ENCODE peak calls at places on chromosomes 16 and 17, in four cellular contexts. One of them, this sample, is unnamed.

GRCh38 chr16:75424096-75424762 is 9.1 kb downstream of the CFDP1 start:
- DNase-seq in cardiac fibroblast: no peak
- DNase-seq in lower leg skin: no peak
- DNase-seq in AG10803: no peak
- DNase-seq in this sample: peak; percentile 46

GRCh38 chr17:44354582-44355309 is 8.9 kb downstream of the FAM171A2 start:
- DNase-seq in cardiac fibroblast: no peak
- DNase-seq in lower leg skin: no peak
- DNase-seq in AG10803: no peak
- DNase-seq in this sample: no peak

GRCh38 chr17:66272699-66273390 is 29.6 kb upstream of the PRKCA start:
- DNase-seq in cardiac fibroblast: peak; percentile 83
- DNase-seq in lower leg skin: no peak
- DNase-seq in AG10803: peak; percentile 82
- DNase-seq in this sample: peak; percentile 97

GRCh38 chr17:29158096-29158495 is 22.1 kb downstream of the MYO18A start:
- DNase-seq in cardiac fibroblast: no peak
- DNase-seq in lower leg skin: no peak
- DNase-seq in AG10803: no peak
- DNase-seq in this sample: no peak

GRCh38 chr16:86946981-86947380 is 368.6 kb downstream of the FOXL1 start:
- DNase-seq in cardiac fibroblast: no peak
- DNase-seq in lower leg skin: no peak
- DNase-seq in AG10803: no peak
- DNase-seq in this sample: no peak

GRCh38 chr17:73452056-73452455 is 140.3 kb upstream of the CDC42EP4 start:
- DNase-seq in cardiac fibroblast: no peak
- DNase-seq in lower leg skin: no peak
- DNase-seq in AG10803: no peak
- DNase-seq in this sample: no peak

GRCh38 chr16:84625556-84625955 is 7.7 kb upstream of the COTL1 start:
- DNase-seq in cardiac fibroblast: no peak
- DNase-seq in lower leg skin: no peak
- DNase-seq in AG10803: no peak
- DNase-seq in this sample: no peak

GRCh38 chr17:40243756-40244155 is 24.7 kb downstream of the WIPF2 start:
- DNase-seq in cardiac fibroblast: no peak
- DNase-seq in lower leg skin: no peak
- DNase-seq in AG10803: peak; percentile 60
- DNase-seq in this sample: peak; percentile 11

GRCh38 chr16:56982695-56983094 is 6.7 kb upstream of the NLRC5 start:
- DNase-seq in cardiac fibroblast: no peak
- DNase-seq in lower leg skin: no peak
- DNase-seq in AG10803: no peak
- DNase-seq in this sample: no peak

GRCh38 chr17:7060165-7060890 is 16.4 kb upstream of the SLC16A11 start:
- DNase-seq in cardiac fibroblast: peak; percentile 95
- DNase-seq in lower leg skin: no peak
- DNase-seq in AG10803: no peak
- DNase-seq in this sample: peak; percentile 76

GRCh38 chr17:27601069-27601974 is 29.7 kb upstream of the LGALS9 start:
- DNase-seq in cardiac fibroblast: peak; percentile 88
- DNase-seq in lower leg skin: peak; percentile 96
- DNase-seq in AG10803: peak; percentile 75
- DNase-seq in this sample: peak; percentile 90

GRCh38 chr17:63930951-63931575 is 1.1 kb downstream of the CD79B start:
- DNase-seq in cardiac fibroblast: no peak
- DNase-seq in lower leg skin: peak; percentile 93
- DNase-seq in AG10803: no peak
- DNase-seq in this sample: no peak

GRCh38 chr16:56946767-56947603 is 14.8 kb upstream of the CETP start:
- DNase-seq in cardiac fibroblast: peak; percentile 42
- DNase-seq in lower leg skin: no peak
- DNase-seq in AG10803: no peak
- DNase-seq in this sample: no peak

GRCh38 chr16:4700997-4701743 is 7.8 kb downstream of the NUDT16L1 start:
- DNase-seq in cardiac fibroblast: no peak
- DNase-seq in lower leg skin: no peak
- DNase-seq in AG10803: no peak
- DNase-seq in this sample: no peak

GRCh38 chr16:21302454-21302853 is 24.4 kb upstream of the CRYM start:
- DNase-seq in cardiac fibroblast: peak; percentile 43
- DNase-seq in lower leg skin: no peak
- DNase-seq in AG10803: peak; percentile 2
- DNase-seq in this sample: peak; percentile 22

GRCh38 chr17:48125829-48126612 is 18.5 kb downstream of the SNX11 start:
- DNase-seq in cardiac fibroblast: no peak
- DNase-seq in lower leg skin: peak; percentile 42
- DNase-seq in AG10803: no peak
- DNase-seq in this sample: no peak

GRCh38 chr16:15487336-15488284 is 53.2 kb downstream of the BMERB1 start:
- DNase-seq in cardiac fibroblast: no peak
- DNase-seq in lower leg skin: peak; percentile 48
- DNase-seq in AG10803: no peak
- DNase-seq in this sample: no peak

GRCh38 chr17:79980246-79981043 is 55.2 kb downstream of the TBC1D16 start:
- DNase-seq in cardiac fibroblast: no peak
- DNase-seq in lower leg skin: peak; percentile 64
- DNase-seq in AG10803: no peak
- DNase-seq in this sample: no peak

GRCh38 chr16:21036471-21036870 is 114.2 kb downstream of the DNAH3 start:
- DNase-seq in cardiac fibroblast: no peak
- DNase-seq in lower leg skin: no peak
- DNase-seq in AG10803: no peak
- DNase-seq in this sample: no peak

GRCh38 chr16:89847056-89847929 is 19.0 kb downstream of the SPIRE2 start:
- DNase-seq in cardiac fibroblast: no peak
- DNase-seq in lower leg skin: no peak
- DNase-seq in AG10803: no peak
- DNase-seq in this sample: no peak

GRCh38 chr16:69892378-69892777 is 58.8 kb upstream of the CLEC18A start:
- DNase-seq in cardiac fibroblast: no peak
- DNase-seq in lower leg skin: no peak
- DNase-seq in AG10803: no peak
- DNase-seq in this sample: no peak

GRCh38 chr16:69894675-69895074 is 56.5 kb upstream of the CLEC18A start:
- DNase-seq in cardiac fibroblast: no peak
- DNase-seq in lower leg skin: no peak
- DNase-seq in AG10803: no peak
- DNase-seq in this sample: no peak

GRCh38 chr16:69890114-69890890 is 60.8 kb upstream of the CLEC18A start:
- DNase-seq in cardiac fibroblast: peak; percentile 37
- DNase-seq in lower leg skin: peak; percentile 89
- DNase-seq in AG10803: peak; percentile 75
- DNase-seq in this sample: peak; percentile 60

GRCh38 chr16:69890891-69891282 is 60.2 kb upstream of the CLEC18A start:
- DNase-seq in cardiac fibroblast: no peak
- DNase-seq in lower leg skin: no peak
- DNase-seq in AG10803: no peak
- DNase-seq in this sample: no peak

GRCh38 chr16:69893086-69893485 is 58.0 kb upstream of the CLEC18A start:
- DNase-seq in cardiac fibroblast: no peak
- DNase-seq in lower leg skin: no peak
- DNase-seq in AG10803: no peak
- DNase-seq in this sample: no peak
- H3K4me3 ChIP-seq in cardiac fibroblast: no peak overlapping the region
- H3K4me3 ChIP-seq in lower leg skin: no peak overlapping the region
- H3K4me3 ChIP-seq in AG10803: no peak overlapping the region
- H3K4me3 ChIP-seq in this sample: no peak overlapping the region

DNA sequence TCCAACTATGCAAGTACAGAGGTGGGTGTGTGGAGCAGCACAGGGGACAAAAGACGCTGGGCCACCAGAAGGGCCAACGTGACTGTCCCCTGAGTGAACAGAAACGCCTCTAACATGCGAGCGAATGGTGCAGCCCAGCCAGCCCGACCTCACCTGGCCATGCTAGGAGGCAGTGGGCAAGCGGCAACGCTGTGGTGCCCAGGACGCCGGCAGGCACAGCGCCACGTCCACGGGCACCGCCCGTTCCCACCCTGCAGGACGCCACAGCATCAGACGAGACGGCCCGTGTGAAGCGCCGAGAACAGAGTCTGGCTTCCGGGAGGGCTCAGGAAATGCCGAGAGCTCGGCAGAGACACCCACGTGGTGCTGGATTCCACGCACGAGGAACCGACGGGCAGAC is 2.2 kb downstream of the CEP295NL start:
- DNase-seq in cardiac fibroblast: no peak
- DNase-seq in lower leg skin: no peak
- DNase-seq in AG10803: no peak
- DNase-seq in this sample: no peak
- TF ChIP-seq CTCF in cardiac fibroblast: no peak
- TF ChIP-seq CTCF in lower leg skin: no peak
- TF ChIP-seq CTCF in AG10803: no peak
- TF ChIP-seq CTCF in this sample: no peak

GRCh38 chr16:53043462-53043861 is 9.2 kb downstream of the CHD9NB start:
- DNase-seq in cardiac fibroblast: peak; percentile 44
- DNase-seq in lower leg skin: no peak
- DNase-seq in AG10803: no peak
- DNase-seq in this sample: peak; percentile 67
- H3K4me3 ChIP-seq in cardiac fibroblast: no peak overlapping the region
- H3K4me3 ChIP-seq in lower leg skin: no peak overlapping the region
- H3K4me3 ChIP-seq in AG10803: no peak overlapping the region
- H3K4me3 ChIP-seq in this sample: peak overlapping the region; percentile 7

GRCh38 chr17:41324180-41325075 is 8.9 kb upstream of the KRTAP17-1 start:
- DNase-seq in cardiac fibroblast: peak; percentile 2
- DNase-seq in lower leg skin: peak; percentile 79
- DNase-seq in AG10803: no peak
- DNase-seq in this sample: no peak
- TF ChIP-seq CTCF in cardiac fibroblast: peak; percentile 25
- TF ChIP-seq CTCF in lower leg skin: no peak
- TF ChIP-seq CTCF in AG10803: no peak
- TF ChIP-seq CTCF in this sample: peak; percentile 6

GRCh38 chr16:30842971-30843370 is 50.9 kb downstream of the BCL7C start:
- DNase-seq in cardiac fibroblast: no peak
- DNase-seq in lower leg skin: no peak
- DNase-seq in AG10803: no peak
- DNase-seq in this sample: no peak

GRCh38 chr16:30843501-30843900 is 50.4 kb downstream of the BCL7C start:
- DNase-seq in cardiac fibroblast: no peak
- DNase-seq in lower leg skin: no peak
- DNase-seq in AG10803: no peak
- DNase-seq in this sample: no peak

GRCh38 chr16:30844346-30844670 is 49.6 kb downstream of the BCL7C start:
- DNase-seq in cardiac fibroblast: no peak
- DNase-seq in lower leg skin: no peak
- DNase-seq in AG10803: no peak
- DNase-seq in this sample: no peak

GRCh38 chr16:30846649-30847402 is 47.1 kb downstream of the BCL7C start:
- DNase-seq in cardiac fibroblast: no peak
- DNase-seq in lower leg skin: no peak
- DNase-seq in AG10803: no peak
- DNase-seq in this sample: no peak

GRCh38 chr16:30844671-30845449 is 49.0 kb downstream of the BCL7C start:
- DNase-seq in cardiac fibroblast: peak; percentile 94
- DNase-seq in lower leg skin: peak; percentile 87
- DNase-seq in AG10803: peak; percentile 90
- DNase-seq in this sample: peak; percentile 96
- H3K4me3 ChIP-seq in cardiac fibroblast: peak overlapping the region; percentile 20
- H3K4me3 ChIP-seq in lower leg skin: no peak overlapping the region
- H3K4me3 ChIP-seq in AG10803: peak overlapping the region; percentile 35
- H3K4me3 ChIP-seq in this sample: peak overlapping the region; percentile 53

GRCh38 chr16:72493681-72494415 is 321.9 kb upstream of the PMFBP1 start:
- DNase-seq in cardiac fibroblast: peak; percentile 81
- DNase-seq in lower leg skin: no peak
- DNase-seq in AG10803: peak; percentile 63
- DNase-seq in this sample: peak; percentile 76
- TF ChIP-seq CTCF in cardiac fibroblast: no peak
- TF ChIP-seq CTCF in lower leg skin: no peak
- TF ChIP-seq CTCF in AG10803: no peak
- TF ChIP-seq CTCF in this sample: no peak

DNA sequence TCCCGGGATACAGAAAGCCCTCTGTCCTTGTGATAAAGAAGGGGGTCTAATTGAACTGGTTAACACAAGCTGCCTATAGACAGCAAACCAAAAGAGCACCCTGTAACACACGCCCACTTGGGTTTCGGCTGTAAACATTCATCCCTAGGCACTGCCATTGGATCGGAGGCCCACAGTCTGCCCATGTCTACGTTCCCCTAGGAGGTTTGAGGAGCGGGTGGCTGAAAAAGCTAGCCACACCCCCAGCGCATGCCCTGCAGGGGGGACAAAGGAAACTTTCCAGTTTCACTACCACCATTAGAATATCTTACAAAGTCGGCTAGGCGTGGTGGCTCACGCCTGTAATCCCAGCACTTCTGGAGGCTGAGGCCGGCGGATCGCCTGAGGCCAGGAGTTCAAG is 622.4 kb upstream of the SALL1 start:
- DNase-seq in cardiac fibroblast: no peak
- DNase-seq in lower leg skin: no peak
- DNase-seq in AG10803: no peak
- DNase-seq in this sample: no peak
- H3K4me3 ChIP-seq in cardiac fibroblast: no peak overlapping the region
- H3K4me3 ChIP-seq in lower leg skin: no peak overlapping the region
- H3K4me3 ChIP-seq in AG10803: no peak overlapping the region
- H3K4me3 ChIP-seq in this sample: no peak overlapping the region

GRCh38 chr17:76706817-76707216 is 3.9 kb downstream of the MXRA7 start:
- DNase-seq in cardiac fibroblast: no peak
- DNase-seq in lower leg skin: no peak
- DNase-seq in AG10803: no peak
- DNase-seq in this sample: no peak

GRCh38 chr17:76710863-76711611 is at the start of gene MXRA7:
- DNase-seq in cardiac fibroblast: peak; percentile 69
- DNase-seq in lower leg skin: peak; percentile 93
- DNase-seq in AG10803: peak; percentile 65
- DNase-seq in this sample: peak; percentile 61

GRCh38 chr17:76709077-76709950 is 1.5 kb downstream of the MXRA7 start:
- DNase-seq in cardiac fibroblast: peak; percentile 97
- DNase-seq in lower leg skin: peak; percentile 95
- DNase-seq in AG10803: peak; percentile 99
- DNase-seq in this sample: peak; percentile 98

GRCh38 chr17:76704799-76705198 is 6.0 kb downstream of the MXRA7 start:
- DNase-seq in cardiac fibroblast: no peak
- DNase-seq in lower leg skin: no peak
- DNase-seq in AG10803: no peak
- DNase-seq in this sample: no peak

GRCh38 chr17:76707985-76708807 is 2.6 kb downstream of the MXRA7 start:
- DNase-seq in cardiac fibroblast: peak; percentile 31
- DNase-seq in lower leg skin: no peak
- DNase-seq in AG10803: no peak
- DNase-seq in this sample: peak; percentile 62
- TF ChIP-seq CTCF in cardiac fibroblast: peak; percentile 63
- TF ChIP-seq CTCF in lower leg skin: no peak
- TF ChIP-seq CTCF in AG10803: peak; percentile 28
- TF ChIP-seq CTCF in this sample: peak; percentile 66

GRCh38 chr16:14362774-14363371 is 267.2 kb downstream of the PARN start:
- DNase-seq in cardiac fibroblast: peak; percentile 29
- DNase-seq in lower leg skin: no peak
- DNase-seq in AG10803: peak; percentile 64
- DNase-seq in this sample: peak; percentile 55
- H3K4me3 ChIP-seq in cardiac fibroblast: no peak overlapping the region
- H3K4me3 ChIP-seq in lower leg skin: no peak overlapping the region
- H3K4me3 ChIP-seq in AG10803: peak overlapping the region; percentile 36
- H3K4me3 ChIP-seq in this sample: peak overlapping the region; percentile 28